ENCODE peak calls at places on chromosomes 11 and 22, in ten cellular contexts. One of them, this sample, is unnamed.

GRCh38 chr11:67632175-67632981 is 2.6 kb upstream of the NUDT8 start:
- DNase-seq in AG04450: no peak
- DNase-seq in lung: no peak
- DNase-seq in lower leg skin: no peak
- DNase-seq in AG09309: no peak
- DNase-seq in stomach: peak; percentile 92
- DNase-seq in fibroblast of lung: no peak
- DNase-seq in fibroblast of pulmonary artery: no peak
- DNase-seq in H1: no peak
- DNase-seq in PC-3: peak; percentile 18
- DNase-seq in this sample: no peak

GRCh38 chr11:12413141-12414055 is 36.0 kb downstream of the PARVA start:
- DNase-seq in AG04450: no peak
- DNase-seq in lung: no peak
- DNase-seq in AG09309: no peak
- DNase-seq in stomach: no peak
- DNase-seq in fibroblast of lung: peak; percentile 51
- DNase-seq in fibroblast of pulmonary artery: no peak
- DNase-seq in H1: no peak
- DNase-seq in PC-3: no peak
- DNase-seq in lower leg skin: no peak
- DNase-seq in this sample: no peak

GRCh38 chr11:131674051-131674755 is 303.8 kb downstream of the NTM start:
- DNase-seq in fibroblast of pulmonary artery: peak; percentile 78
- DNase-seq in fibroblast of lung: peak; percentile 75
- DNase-seq in H1: peak; percentile 96
- DNase-seq in PC-3: peak; percentile 79
- DNase-seq in lung: peak; percentile 68
- DNase-seq in lower leg skin: peak; percentile 51
- DNase-seq in AG09309: peak; percentile 75
- DNase-seq in stomach: peak; percentile 71
- DNase-seq in AG04450: peak; percentile 74
- DNase-seq in this sample: peak; percentile 73

GRCh38 chr11:14566331-14567063 is 46.3 kb upstream of the PSMA1 start:
- DNase-seq in H1: no peak
- DNase-seq in fibroblast of pulmonary artery: no peak
- DNase-seq in PC-3: no peak
- DNase-seq in AG04450: no peak
- DNase-seq in stomach: no peak
- DNase-seq in fibroblast of lung: no peak
- DNase-seq in AG09309: no peak
- DNase-seq in lower leg skin: no peak
- DNase-seq in lung: no peak
- DNase-seq in this sample: no peak

GRCh38 chr11:8087185-8087584 is 6.2 kb downstream of the TUB start:
- DNase-seq in fibroblast of lung: no peak
- DNase-seq in fibroblast of pulmonary artery: no peak
- DNase-seq in AG04450: no peak
- DNase-seq in lower leg skin: no peak
- DNase-seq in lung: no peak
- DNase-seq in H1: no peak
- DNase-seq in AG09309: no peak
- DNase-seq in stomach: no peak
- DNase-seq in PC-3: no peak
- DNase-seq in this sample: no peak

GRCh38 chr11:73182824-73183321 is 35.2 kb upstream of the P2RY2 start:
- DNase-seq in lower leg skin: no peak
- DNase-seq in H1: no peak
- DNase-seq in stomach: peak; percentile 40
- DNase-seq in AG09309: no peak
- DNase-seq in fibroblast of lung: no peak
- DNase-seq in fibroblast of pulmonary artery: no peak
- DNase-seq in lung: no peak
- DNase-seq in PC-3: no peak
- DNase-seq in AG04450: no peak
- DNase-seq in this sample: no peak

GRCh38 chr22:35411112-35411511 is 11.2 kb downstream of the MCM5 start:
- DNase-seq in fibroblast of pulmonary artery: no peak
- DNase-seq in H1: no peak
- DNase-seq in AG04450: no peak
- DNase-seq in AG09309: no peak
- DNase-seq in lung: no peak
- DNase-seq in stomach: no peak
- DNase-seq in lower leg skin: no peak
- DNase-seq in PC-3: no peak
- DNase-seq in fibroblast of lung: no peak
- DNase-seq in this sample: no peak

GRCh38 chr22:20433686-20434241 is 3.9 kb downstream of the SCARF2 start:
- DNase-seq in H1: no peak
- DNase-seq in lower leg skin: no peak
- DNase-seq in fibroblast of lung: no peak
- DNase-seq in PC-3: no peak
- DNase-seq in AG09309: no peak
- DNase-seq in stomach: no peak
- DNase-seq in AG04450: no peak
- DNase-seq in lung: no peak
- DNase-seq in fibroblast of pulmonary artery: no peak
- DNase-seq in this sample: no peak

GRCh38 chr11:43927925-43928707 is 14.3 kb upstream of the C11orf96 start:
- DNase-seq in stomach: no peak
- DNase-seq in AG04450: no peak
- DNase-seq in lung: no peak
- DNase-seq in AG09309: no peak
- DNase-seq in fibroblast of lung: no peak
- DNase-seq in PC-3: no peak
- DNase-seq in H1: no peak
- DNase-seq in fibroblast of pulmonary artery: no peak
- DNase-seq in lower leg skin: no peak
- DNase-seq in this sample: no peak

GRCh38 chr11:66328307-66329144 is 7.7 kb downstream of the RIN1 start:
- DNase-seq in stomach: peak; percentile 80
- DNase-seq in lung: peak; percentile 79
- DNase-seq in fibroblast of pulmonary artery: peak; percentile 80
- DNase-seq in lower leg skin: peak; percentile 68
- DNase-seq in AG09309: no peak
- DNase-seq in fibroblast of lung: peak; percentile 71
- DNase-seq in AG04450: no peak
- DNase-seq in H1: peak; percentile 94
- DNase-seq in PC-3: peak; percentile 88
- DNase-seq in this sample: peak; percentile 71

GRCh38 chr11:66327171-66328035 is 8.8 kb downstream of the RIN1 start:
- DNase-seq in AG04450: no peak
- DNase-seq in lower leg skin: no peak
- DNase-seq in AG09309: no peak
- DNase-seq in stomach: no peak
- DNase-seq in fibroblast of pulmonary artery: peak; percentile 45
- DNase-seq in PC-3: peak; percentile 59
- DNase-seq in fibroblast of lung: peak; percentile 65
- DNase-seq in H1: peak; percentile 50
- DNase-seq in lung: no peak
- DNase-seq in this sample: peak; percentile 67

GRCh38 chr11:66329165-66329673 is 7.0 kb downstream of the RIN1 start:
- DNase-seq in AG09309: no peak
- DNase-seq in lower leg skin: no peak
- DNase-seq in AG04450: no peak
- DNase-seq in PC-3: no peak
- DNase-seq in lung: no peak
- DNase-seq in fibroblast of lung: no peak
- DNase-seq in fibroblast of pulmonary artery: no peak
- DNase-seq in stomach: no peak
- DNase-seq in H1: no peak
- DNase-seq in this sample: no peak

GRCh38 chr11:66326261-66327111 is 9.6 kb upstream of the CD248 start:
- DNase-seq in H1: peak; percentile 52
- DNase-seq in lower leg skin: no peak
- DNase-seq in fibroblast of lung: peak; percentile 78
- DNase-seq in lung: no peak
- DNase-seq in PC-3: peak; percentile 36
- DNase-seq in AG04450: no peak
- DNase-seq in stomach: no peak
- DNase-seq in AG09309: no peak
- DNase-seq in fibroblast of pulmonary artery: no peak
- DNase-seq in this sample: peak; percentile 59

GRCh38 chr11:66328036-66328306 is 8.3 kb downstream of the RIN1 start:
- DNase-seq in lung: no peak
- DNase-seq in fibroblast of lung: no peak
- DNase-seq in PC-3: no peak
- DNase-seq in fibroblast of pulmonary artery: no peak
- DNase-seq in AG04450: no peak
- DNase-seq in H1: no peak
- DNase-seq in stomach: no peak
- DNase-seq in AG09309: no peak
- DNase-seq in lower leg skin: no peak
- DNase-seq in this sample: no peak
- TF ChIP-seq CTCF in lung: no peak
- TF ChIP-seq CTCF in fibroblast of lung: no peak
- TF ChIP-seq CTCF in PC-3: no peak
- TF ChIP-seq CTCF in fibroblast of pulmonary artery: no peak
- TF ChIP-seq CTCF in AG04450: no peak
- TF ChIP-seq CTCF in H1: no peak
- TF ChIP-seq CTCF in stomach: no peak
- TF ChIP-seq CTCF in AG09309: no peak
- TF ChIP-seq CTCF in lower leg skin: no peak
- TF ChIP-seq CTCF in this sample: no peak

DNA sequence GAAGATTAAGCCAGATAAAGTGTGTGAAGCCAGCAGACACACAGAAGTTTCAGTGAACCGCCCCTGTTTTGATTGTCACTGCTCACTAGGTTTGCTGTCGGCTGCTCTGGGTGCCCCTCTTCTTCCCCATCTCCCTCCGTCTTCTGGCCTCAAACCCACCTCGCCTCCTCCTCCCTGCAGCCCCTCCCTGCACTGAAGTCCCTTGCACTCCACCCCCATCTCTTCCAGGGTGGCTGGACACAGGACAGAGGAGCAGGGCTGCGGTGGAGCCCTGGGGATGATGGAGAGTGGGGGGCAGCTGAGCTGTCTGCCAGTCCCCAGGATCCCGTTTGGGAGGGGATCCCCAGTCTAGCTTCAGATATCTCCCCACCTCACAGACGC is 53.5 kb downstream of the CYTH4 start:
- DNase-seq in AG09309: no peak
- DNase-seq in fibroblast of lung: no peak
- DNase-seq in lung: no peak
- DNase-seq in fibroblast of pulmonary artery: no peak
- DNase-seq in lower leg skin: no peak
- DNase-seq in H1: no peak
- DNase-seq in stomach: no peak
- DNase-seq in PC-3: no peak
- DNase-seq in AG04450: no peak
- DNase-seq in this sample: no peak
- H3K4me3 ChIP-seq in AG09309: no peak overlapping the region
- H3K4me3 ChIP-seq in fibroblast of lung: no peak overlapping the region
- H3K4me3 ChIP-seq in lung: no peak overlapping the region
- H3K4me3 ChIP-seq in fibroblast of pulmonary artery: no peak overlapping the region
- H3K4me3 ChIP-seq in lower leg skin: no peak overlapping the region
- H3K4me3 ChIP-seq in H1: no peak overlapping the region
- H3K4me3 ChIP-seq in stomach: no peak overlapping the region
- H3K4me3 ChIP-seq in PC-3: no peak overlapping the region
- H3K4me3 ChIP-seq in AG04450: no peak overlapping the region
- H3K4me3 ChIP-seq in this sample: no peak overlapping the region

GRCh38 chr22:17303840-17304779 is 65.2 kb upstream of the CECR2 start:
- DNase-seq in AG09309: no peak
- DNase-seq in fibroblast of pulmonary artery: no peak
- DNase-seq in stomach: peak; percentile 21
- DNase-seq in lower leg skin: no peak
- DNase-seq in lung: peak; percentile 22
- DNase-seq in PC-3: no peak
- DNase-seq in AG04450: no peak
- DNase-seq in fibroblast of lung: no peak
- DNase-seq in H1: no peak
- DNase-seq in this sample: no peak
- TF ChIP-seq CTCF in AG09309: no peak
- TF ChIP-seq CTCF in fibroblast of pulmonary artery: no peak
- TF ChIP-seq CTCF in stomach: no peak
- TF ChIP-seq CTCF in lower leg skin: no peak
- TF ChIP-seq CTCF in lung: no peak
- TF ChIP-seq CTCF in PC-3: no peak
- TF ChIP-seq CTCF in AG04450: no peak
- TF ChIP-seq CTCF in fibroblast of lung: no peak
- TF ChIP-seq CTCF in H1: peak; percentile 7
- TF ChIP-seq CTCF in this sample: no peak

GRCh38 chr22:24954114-24954463 is 1.6 kb downstream of the KIAA1671 start:
- DNase-seq in PC-3: no peak
- DNase-seq in fibroblast of lung: no peak
- DNase-seq in lung: no peak
- DNase-seq in AG09309: no peak
- DNase-seq in lower leg skin: no peak
- DNase-seq in H1: no peak
- DNase-seq in stomach: no peak
- DNase-seq in AG04450: no peak
- DNase-seq in fibroblast of pulmonary artery: no peak
- DNase-seq in this sample: no peak
- H3K4me3 ChIP-seq in PC-3: peak overlapping the region; percentile 98
- H3K4me3 ChIP-seq in fibroblast of lung: no peak overlapping the region
- H3K4me3 ChIP-seq in lung: no peak overlapping the region
- H3K4me3 ChIP-seq in AG09309: no peak overlapping the region
- H3K4me3 ChIP-seq in lower leg skin: no peak overlapping the region
- H3K4me3 ChIP-seq in H1: peak overlapping the region; percentile 83
- H3K4me3 ChIP-seq in stomach: peak overlapping the region; percentile 79
- H3K4me3 ChIP-seq in AG04450: no peak overlapping the region
- H3K4me3 ChIP-seq in fibroblast of pulmonary artery: peak overlapping the region; percentile 79
- H3K4me3 ChIP-seq in this sample: no peak overlapping the region

GRCh38 chr11:5115339-5115738 is 22.8 kb downstream of the OR52A5 start:
- DNase-seq in AG09309: no peak
- DNase-seq in stomach: no peak
- DNase-seq in AG04450: no peak
- DNase-seq in PC-3: no peak
- DNase-seq in fibroblast of lung: no peak
- DNase-seq in lower leg skin: no peak
- DNase-seq in fibroblast of pulmonary artery: no peak
- DNase-seq in H1: no peak
- DNase-seq in lung: no peak
- DNase-seq in this sample: no peak
- TF ChIP-seq CTCF in AG09309: no peak
- TF ChIP-seq CTCF in stomach: no peak
- TF ChIP-seq CTCF in AG04450: no peak
- TF ChIP-seq CTCF in PC-3: no peak
- TF ChIP-seq CTCF in fibroblast of lung: no peak
- TF ChIP-seq CTCF in lower leg skin: no peak
- TF ChIP-seq CTCF in fibroblast of pulmonary artery: no peak
- TF ChIP-seq CTCF in H1: no peak
- TF ChIP-seq CTCF in lung: no peak
- TF ChIP-seq CTCF in this sample: no peak

GRCh38 chr11:27231519-27231918 is 131.5 kb downstream of the CCDC34 start:
- DNase-seq in lung: peak; percentile 9
- DNase-seq in H1: no peak
- DNase-seq in AG04450: no peak
- DNase-seq in stomach: no peak
- DNase-seq in fibroblast of pulmonary artery: peak; percentile 67
- DNase-seq in fibroblast of lung: no peak
- DNase-seq in PC-3: no peak
- DNase-seq in lower leg skin: no peak
- DNase-seq in AG09309: no peak
- DNase-seq in this sample: no peak
- H3K4me3 ChIP-seq in lung: no peak overlapping the region
- H3K4me3 ChIP-seq in H1: no peak overlapping the region
- H3K4me3 ChIP-seq in AG04450: no peak overlapping the region
- H3K4me3 ChIP-seq in stomach: no peak overlapping the region
- H3K4me3 ChIP-seq in fibroblast of pulmonary artery: no peak overlapping the region
- H3K4me3 ChIP-seq in fibroblast of lung: no peak overlapping the region
- H3K4me3 ChIP-seq in PC-3: no peak overlapping the region
- H3K4me3 ChIP-seq in lower leg skin: no peak overlapping the region
- H3K4me3 ChIP-seq in AG09309: no peak overlapping the region
- H3K4me3 ChIP-seq in this sample: no peak overlapping the region

This sample was measured in fibroblast of mammary gland.